ENCODE peak calls at places on chromosomes 13 and 19, in five cellular contexts. O is GM23338; W is SJSA1; L is stimulated activated CD4-positive, alpha-beta T cell treated with anti-CD3 and anti-CD28 coated beads, Interleukin-4, amount 100 ng/mL, for 1 hour; Z is fibroblast of pulmonary artery. C is an unnamed sample.

GRCh38 chr13:20658451-20658850 is 45.0 kb upstream of the IL17D start:
- DNase-seq in L (no peak), Z (peak), O (no peak), W (no peak), C (no peak)

GRCh38 chr19:45350477-45351058 is 10.0 kb downstream of the KLC3 start:
- DNase-seq in W (no peak), O (no peak), Z (no peak), L (no peak), C (peak)

GRCh38 chr19:4267901-4268815 is 10.9 kb upstream of the SHD start:
- DNase-seq in L (no peak), O (no peak), W (no peak), Z (no peak), C (no peak)

GRCh38 chr13:98595134-98595533 is 18.2 kb upstream of the STK24 start:
- DNase-seq in W (no peak), Z (no peak), O (no peak), L (no peak), C (no peak)

GRCh38 chr13:28099396-28100148 is 804 bp downstream of the FLT3 start:
- DNase-seq in L (no peak), Z (no peak), W (no peak), O (peak), C (peak)

GRCh38 chr19:55636723-55637122 is 4.1 kb upstream of the ZNF580 start:
- DNase-seq in W (no peak), L (no peak), Z (no peak), O (no peak), C (no peak)

GRCh38 chr13:40077396-40078027 is 422.1 kb downstream of the COG6 start:
- DNase-seq in W (no peak), L (no peak), Z (no peak), O (no peak), C (no peak)

GRCh38 chr19:590396-590745 is 690 bp downstream of the HCN2 start:
- DNase-seq in O (no peak), Z (peak), W (no peak), L (no peak), C (no peak)

GRCh38 chr19:48873476-48874308 is 1.5 kb downstream of the PPP1R15A start:
- DNase-seq in W (no peak), Z (peak), O (no peak), L (no peak), C (peak)

GRCh38 chr13:22198656-22199217 is 527.9 kb downstream of the FGF9 start:
- DNase-seq in W (no peak), Z (no peak), O (peak), L (no peak), C (no peak)

GRCh38 chr19:19526581-19527370 is 1.9 kb upstream of the YJEFN3 start:
- DNase-seq in L (no peak), W (no peak), O (no peak), Z (no peak), C (no peak)

GRCh38 chr19:45097776-45098520 is 5.0 kb downstream of the PPP1R37 start:
- DNase-seq in W (peak), Z (peak), O (no peak), L (no peak), C (peak)

GRCh38 chr13:114319441-114319871 is 5.2 kb downstream of the CHAMP1 start:
- DNase-seq in W (peak), L (no peak), O (no peak), Z (peak), C (no peak)

GRCh38 chr13:94640676-94641075 is 39.0 kb downstream of the GPR180 start:
- DNase-seq in O (no peak), W (no peak), Z (peak), L (no peak), C (no peak)

GRCh38 chr13:48571121-48571901 is 38.4 kb upstream of the RCBTB2 start:
- DNase-seq in Z (peak), L (no peak), O (no peak), W (no peak), C (no peak)

GRCh38 chr13:50686547-50686946 is 156.9 kb downstream of the DLEU7 start:
- DNase-seq in Z (no peak), W (no peak), O (no peak), L (no peak), C (no peak)

GRCh38 chr19:15323496-15324235 is 8.7 kb downstream of the BRD4 start:
- DNase-seq in O (no peak), Z (peak), W (no peak), L (no peak), C (peak)

GRCh38 chr13:112641456-112641855 is 48.4 kb upstream of the ATP11A start:
- DNase-seq in O (no peak), L (no peak), W (no peak), Z (no peak), C (no peak)

GRCh38 chr19:12778020-12778904 is 2.9 kb upstream of the HOOK2 start:
- DNase-seq in Z (peak), L (peak), O (peak), W (peak), C (no peak)

GRCh38 chr13:39451301-39451700 is 151.7 kb downstream of the LHFPL6 start:
- DNase-seq in W (no peak), L (no peak), O (no peak), Z (peak), C (no peak)

GRCh38 chr13:29865934-29866333 is 15.5 kb upstream of the UBL3 start:
- DNase-seq in W (no peak), L (no peak), O (no peak), Z (no peak), C (no peak)

GRCh38 chr13:51230473-51231105 is 8.4 kb downstream of the FAM124A start:
- DNase-seq in O (peak), Z (peak), L (no peak), W (no peak), C (no peak)

GRCh38 chr13:80705371-80706163 is 364.6 kb upstream of the SPRY2 start:
- DNase-seq in L (no peak), Z (no peak), O (no peak), W (no peak), C (no peak)

GRCh38 chr19:49860716-49861100 is 6.7 kb downstream of the PNKP start:
- DNase-seq in L (no peak), Z (no peak), W (no peak), O (no peak), C (no peak)

GRCh38 chr13:50340566-50341287 is 325.5 kb downstream of the KCNRG start:
- DNase-seq in O (peak), W (no peak), L (no peak), Z (no peak), C (no peak)

GRCh38 chr19:40279120-40279551 is 6.0 kb downstream of the AKT2 start:
- DNase-seq in L (no peak), O (no peak), W (no peak), Z (peak), C (no peak)

C was measured in iPS-NIHi11.